ENCODE peak calls at places on chromosomes 6 and 20, in ten cellular contexts. One of them, this sample, is unnamed.
A peak's percentile ranks its signal among the peaks of the same experiment; 100 is the strongest.

GRCh38 chr20:42097741-42098140 is 479.6 kb upstream of the CHD6 start:
- DNase-seq in tibial nerve: no peak
- DNase-seq in CD8-positive, alpha-beta memory T cell: no peak
- DNase-seq in fibroblast of the aortic adventitia: no peak
- DNase-seq in AG10803: no peak
- DNase-seq in colonic mucosa: no peak
- DNase-seq in heart left ventricle: no peak
- DNase-seq in A549: no peak
- DNase-seq in AG09309: no peak
- DNase-seq in fibroblast of pulmonary artery: no peak
- DNase-seq in this sample: no peak

GRCh38 chr6:31143148-31143547 is 4.3 kb upstream of the PSORS1C2 start:
- DNase-seq in tibial nerve: peak; percentile 34
- DNase-seq in CD8-positive, alpha-beta memory T cell: no peak
- DNase-seq in fibroblast of the aortic adventitia: peak; percentile 89
- DNase-seq in AG10803: peak; percentile 71
- DNase-seq in colonic mucosa: no peak
- DNase-seq in heart left ventricle: peak; percentile 83
- DNase-seq in A549: no peak
- DNase-seq in AG09309: peak; percentile 46
- DNase-seq in fibroblast of pulmonary artery: peak; percentile 90
- DNase-seq in this sample: no peak

GRCh38 chr6:154962751-154963150 is 32.4 kb upstream of the TIAM2 start:
- DNase-seq in tibial nerve: no peak
- DNase-seq in CD8-positive, alpha-beta memory T cell: no peak
- DNase-seq in fibroblast of the aortic adventitia: peak; percentile 82
- DNase-seq in AG10803: peak; percentile 81
- DNase-seq in colonic mucosa: peak; percentile 22
- DNase-seq in heart left ventricle: no peak
- DNase-seq in A549: peak; percentile 35
- DNase-seq in AG09309: peak; percentile 61
- DNase-seq in fibroblast of pulmonary artery: peak; percentile 72
- DNase-seq in this sample: peak; percentile 76

GRCh38 chr6:30806581-30807183 is 62.3 kb upstream of the IER3 start:
- DNase-seq in tibial nerve: no peak
- DNase-seq in CD8-positive, alpha-beta memory T cell: no peak
- DNase-seq in fibroblast of the aortic adventitia: no peak
- DNase-seq in AG10803: no peak
- DNase-seq in colonic mucosa: no peak
- DNase-seq in heart left ventricle: no peak
- DNase-seq in A549: peak; percentile 29
- DNase-seq in AG09309: no peak
- DNase-seq in fibroblast of pulmonary artery: no peak
- DNase-seq in this sample: no peak

GRCh38 chr6:28281288-28282064 is at the start of gene PGBD1:
- DNase-seq in tibial nerve: peak; percentile 16
- DNase-seq in CD8-positive, alpha-beta memory T cell: peak; percentile 64
- DNase-seq in fibroblast of the aortic adventitia: peak; percentile 73
- DNase-seq in AG10803: peak; percentile 80
- DNase-seq in colonic mucosa: peak; percentile 59
- DNase-seq in heart left ventricle: peak; percentile 90
- DNase-seq in A549: peak; percentile 83
- DNase-seq in AG09309: peak; percentile 33
- DNase-seq in fibroblast of pulmonary artery: peak; percentile 80
- DNase-seq in this sample: peak; percentile 7

GRCh38 chr6:37696220-37696840 is 1.4 kb downstream of the MDGA1 start:
- DNase-seq in tibial nerve: no peak
- DNase-seq in CD8-positive, alpha-beta memory T cell: peak; percentile 57
- DNase-seq in fibroblast of the aortic adventitia: peak; percentile 40
- DNase-seq in AG10803: peak; percentile 43
- DNase-seq in colonic mucosa: peak; percentile 28
- DNase-seq in heart left ventricle: no peak
- DNase-seq in A549: no peak
- DNase-seq in AG09309: no peak
- DNase-seq in fibroblast of pulmonary artery: peak; percentile 40
- DNase-seq in this sample: no peak

GRCh38 chr6:5517781-5518180 is 256.5 kb downstream of the FARS2 start:
- DNase-seq in tibial nerve: no peak
- DNase-seq in CD8-positive, alpha-beta memory T cell: no peak
- DNase-seq in fibroblast of the aortic adventitia: no peak
- DNase-seq in AG10803: no peak
- DNase-seq in colonic mucosa: no peak
- DNase-seq in heart left ventricle: no peak
- DNase-seq in A549: no peak
- DNase-seq in AG09309: no peak
- DNase-seq in fibroblast of pulmonary artery: no peak
- DNase-seq in this sample: no peak

GRCh38 chr6:121886223-121886830 is 450.9 kb downstream of the GJA1 start:
- DNase-seq in tibial nerve: peak; percentile 45
- DNase-seq in CD8-positive, alpha-beta memory T cell: no peak
- DNase-seq in fibroblast of the aortic adventitia: peak; percentile 80
- DNase-seq in AG10803: peak; percentile 85
- DNase-seq in colonic mucosa: no peak
- DNase-seq in heart left ventricle: no peak
- DNase-seq in A549: no peak
- DNase-seq in AG09309: peak; percentile 68
- DNase-seq in fibroblast of pulmonary artery: peak; percentile 50
- DNase-seq in this sample: no peak

GRCh38 chr20:32546918-32547752 is 38.0 kb downstream of the NOL4L start:
- DNase-seq in tibial nerve: no peak
- DNase-seq in CD8-positive, alpha-beta memory T cell: no peak
- DNase-seq in fibroblast of the aortic adventitia: no peak
- DNase-seq in AG10803: no peak
- DNase-seq in colonic mucosa: no peak
- DNase-seq in heart left ventricle: no peak
- DNase-seq in A549: no peak
- DNase-seq in AG09309: no peak
- DNase-seq in fibroblast of pulmonary artery: no peak
- DNase-seq in this sample: no peak

GRCh38 chr6:44003345-44004061 is 123.7 kb downstream of the MRPL14 start:
- DNase-seq in tibial nerve: no peak
- DNase-seq in CD8-positive, alpha-beta memory T cell: no peak
- DNase-seq in fibroblast of the aortic adventitia: no peak
- DNase-seq in AG10803: no peak
- DNase-seq in colonic mucosa: no peak
- DNase-seq in heart left ventricle: peak; percentile 36
- DNase-seq in A549: no peak
- DNase-seq in AG09309: no peak
- DNase-seq in fibroblast of pulmonary artery: no peak
- DNase-seq in this sample: no peak
- H3K4me3 ChIP-seq in tibial nerve: no peak overlapping the region
- H3K4me3 ChIP-seq in CD8-positive, alpha-beta memory T cell: peak overlapping the region; percentile 39
- H3K4me3 ChIP-seq in fibroblast of the aortic adventitia: no peak overlapping the region
- H3K4me3 ChIP-seq in AG10803: no peak overlapping the region
- H3K4me3 ChIP-seq in colonic mucosa: no peak overlapping the region
- H3K4me3 ChIP-seq in heart left ventricle: no peak overlapping the region
- H3K4me3 ChIP-seq in A549: peak overlapping the region; percentile 60
- H3K4me3 ChIP-seq in AG09309: no peak overlapping the region
- H3K4me3 ChIP-seq in fibroblast of pulmonary artery: no peak overlapping the region
- H3K4me3 ChIP-seq in this sample: peak overlapping the region; percentile 36

DNA sequence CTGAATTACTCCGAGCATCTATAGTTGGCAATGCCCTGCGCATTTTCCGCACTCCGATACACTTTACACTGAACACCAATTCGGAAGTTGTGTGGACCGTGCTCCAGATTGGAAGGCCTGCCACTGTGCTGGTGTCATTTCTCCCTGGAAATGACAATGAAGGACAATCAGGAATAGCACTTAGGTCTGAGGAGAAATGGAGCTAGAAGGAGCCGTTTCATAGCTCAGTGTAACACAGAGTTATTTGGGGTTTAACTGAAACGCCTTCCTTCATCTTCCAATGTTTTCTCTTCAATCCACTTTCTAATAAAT is 501 bp upstream of the PLA2G7 start:
- DNase-seq in tibial nerve: no peak
- DNase-seq in CD8-positive, alpha-beta memory T cell: no peak
- DNase-seq in fibroblast of the aortic adventitia: no peak
- DNase-seq in AG10803: no peak
- DNase-seq in colonic mucosa: no peak
- DNase-seq in heart left ventricle: no peak
- DNase-seq in A549: no peak
- DNase-seq in AG09309: no peak
- DNase-seq in fibroblast of pulmonary artery: no peak
- DNase-seq in this sample: no peak
- H3K4me3 ChIP-seq in tibial nerve: peak overlapping the region; percentile 47
- H3K4me3 ChIP-seq in CD8-positive, alpha-beta memory T cell: no peak overlapping the region
- H3K4me3 ChIP-seq in fibroblast of the aortic adventitia: no peak overlapping the region
- H3K4me3 ChIP-seq in AG10803: no peak overlapping the region
- H3K4me3 ChIP-seq in colonic mucosa: peak overlapping the region; percentile 58
- H3K4me3 ChIP-seq in heart left ventricle: peak overlapping the region; percentile 58
- H3K4me3 ChIP-seq in A549: peak overlapping the region; percentile 62
- H3K4me3 ChIP-seq in AG09309: no peak overlapping the region
- H3K4me3 ChIP-seq in fibroblast of pulmonary artery: no peak overlapping the region
- H3K4me3 ChIP-seq in this sample: peak overlapping the region; percentile 55

DNA sequence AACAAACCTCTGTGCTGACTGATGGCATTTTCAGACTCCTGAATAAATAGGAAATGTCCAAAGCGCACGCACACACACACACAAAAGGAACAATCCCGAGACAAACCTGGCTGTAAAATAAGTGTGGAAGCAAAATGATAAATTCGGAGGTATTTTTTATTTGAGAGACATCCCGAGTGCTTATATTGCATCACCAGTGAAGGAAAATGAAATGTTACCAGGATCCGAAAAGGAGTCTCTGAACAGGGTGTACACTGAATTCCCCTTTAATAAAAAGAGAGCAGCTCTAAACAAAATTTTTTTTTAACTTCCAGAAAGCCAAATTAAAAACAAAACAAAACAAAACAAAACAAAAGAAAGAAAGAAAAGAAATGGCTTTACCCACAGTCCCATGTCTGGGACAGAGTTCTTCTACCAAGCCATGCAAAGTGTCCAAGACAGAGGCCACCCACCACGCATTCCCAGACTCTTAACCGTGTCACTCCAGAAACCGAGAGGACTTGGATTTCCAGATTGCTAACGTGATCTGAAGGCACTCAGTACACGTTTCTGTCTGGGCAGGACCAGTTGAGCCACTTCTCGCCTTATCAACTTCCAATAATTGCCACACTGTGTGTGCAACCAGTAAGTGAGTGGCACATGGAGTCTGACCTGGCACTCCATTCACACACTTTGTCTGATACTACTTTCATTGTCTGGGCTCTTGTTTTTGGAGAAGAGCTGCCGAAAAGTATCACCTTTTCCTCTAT is 820 bp downstream of the ME1 start:
- DNase-seq in tibial nerve: peak; percentile 6
- DNase-seq in CD8-positive, alpha-beta memory T cell: no peak
- DNase-seq in fibroblast of the aortic adventitia: peak; percentile 42
- DNase-seq in AG10803: peak; percentile 29
- DNase-seq in colonic mucosa: peak; percentile 58
- DNase-seq in heart left ventricle: no peak
- DNase-seq in A549: peak; percentile 57
- DNase-seq in AG09309: no peak
- DNase-seq in fibroblast of pulmonary artery: peak; percentile 45
- DNase-seq in this sample: no peak
- H3K4me3 ChIP-seq in tibial nerve: peak overlapping the region; percentile 50
- H3K4me3 ChIP-seq in CD8-positive, alpha-beta memory T cell: peak overlapping the region; percentile 26
- H3K4me3 ChIP-seq in fibroblast of the aortic adventitia: peak overlapping the region; percentile 85
- H3K4me3 ChIP-seq in AG10803: peak overlapping the region; percentile 71
- H3K4me3 ChIP-seq in colonic mucosa: peak overlapping the region; percentile 70
- H3K4me3 ChIP-seq in heart left ventricle: peak overlapping the region; percentile 65
- H3K4me3 ChIP-seq in A549: peak overlapping the region; percentile 76
- H3K4me3 ChIP-seq in AG09309: peak overlapping the region; percentile 79
- H3K4me3 ChIP-seq in fibroblast of pulmonary artery: peak overlapping the region; percentile 65
- H3K4me3 ChIP-seq in this sample: peak overlapping the region; percentile 79

GRCh38 chr20:8019998-8020247 is 362 bp upstream of the TMX4 start:
- DNase-seq in tibial nerve: no peak
- DNase-seq in CD8-positive, alpha-beta memory T cell: no peak
- DNase-seq in fibroblast of the aortic adventitia: no peak
- DNase-seq in AG10803: no peak
- DNase-seq in colonic mucosa: no peak
- DNase-seq in heart left ventricle: no peak
- DNase-seq in A549: no peak
- DNase-seq in AG09309: no peak
- DNase-seq in fibroblast of pulmonary artery: no peak
- DNase-seq in this sample: no peak
- H3K4me3 ChIP-seq in tibial nerve: peak overlapping the region; percentile 96
- H3K4me3 ChIP-seq in CD8-positive, alpha-beta memory T cell: peak overlapping the region; percentile 71
- H3K4me3 ChIP-seq in fibroblast of the aortic adventitia: peak overlapping the region; percentile 88
- H3K4me3 ChIP-seq in AG10803: peak overlapping the region; percentile 84
- H3K4me3 ChIP-seq in colonic mucosa: peak overlapping the region; percentile 88
- H3K4me3 ChIP-seq in heart left ventricle: peak overlapping the region; percentile 67
- H3K4me3 ChIP-seq in A549: peak overlapping the region; percentile 67
- H3K4me3 ChIP-seq in AG09309: peak overlapping the region; percentile 53
- H3K4me3 ChIP-seq in fibroblast of pulmonary artery: peak overlapping the region; percentile 80
- H3K4me3 ChIP-seq in this sample: peak overlapping the region; percentile 83

GRCh38 chr6:19836799-19837510 is at the start of gene ID4:
- DNase-seq in tibial nerve: peak; percentile 80
- DNase-seq in CD8-positive, alpha-beta memory T cell: no peak
- DNase-seq in fibroblast of the aortic adventitia: peak; percentile 97
- DNase-seq in AG10803: peak; percentile 97
- DNase-seq in colonic mucosa: peak; percentile 86
- DNase-seq in heart left ventricle: peak; percentile 91
- DNase-seq in A549: peak; percentile 80
- DNase-seq in AG09309: peak; percentile 90
- DNase-seq in fibroblast of pulmonary artery: peak; percentile 99
- DNase-seq in this sample: peak; percentile 53
- H3K4me3 ChIP-seq in tibial nerve: peak within 1 kb of the TSS; percentile 54
- H3K4me3 ChIP-seq in CD8-positive, alpha-beta memory T cell: no peak within 1 kb of the TSS
- H3K4me3 ChIP-seq in fibroblast of the aortic adventitia: peak within 1 kb of the TSS; percentile 81
- H3K4me3 ChIP-seq in AG10803: peak within 1 kb of the TSS; percentile 78
- H3K4me3 ChIP-seq in colonic mucosa: peak within 1 kb of the TSS; percentile 61
- H3K4me3 ChIP-seq in heart left ventricle: peak within 1 kb of the TSS; percentile 58
- H3K4me3 ChIP-seq in A549: peak within 1 kb of the TSS; percentile 59
- H3K4me3 ChIP-seq in AG09309: peak within 1 kb of the TSS; percentile 94
- H3K4me3 ChIP-seq in fibroblast of pulmonary artery: peak within 1 kb of the TSS; percentile 75
- H3K4me3 ChIP-seq in this sample: peak within 1 kb of the TSS; percentile 55

This sample was measured in kidney epithelial cell.